ENCODE peak calls at places on chromosomes 7 and 10, in eight cellular contexts. F is esophagus muscularis mucosa, H is foreskin fibroblast, O is MM.1S, R is GM23338, M is upper lobe of right lung, G is vagina, P is mucosa of descending colon. D is an unnamed sample.

GRCh38 chr10:588246-589165 is 101.0 kb downstream of the DIP2C start:
- DNase-seq in G (no peak), F (no peak), R (no peak), H (peak), O (peak), P (no peak), M (peak), D (no peak)

GRCh38 chr10:60664859-60665258 is 113.4 kb upstream of the CDK1 start:
- DNase-seq in G (no peak), R (peak), O (no peak), M (no peak), F (no peak), H (peak), P (no peak), D (no peak)

GRCh38 chr7:84589012-84589411 is 394.4 kb upstream of the SEMA3A start:
- DNase-seq in G (no peak), R (no peak), M (no peak), O (no peak), F (no peak), P (no peak), H (no peak), D (no peak)

GRCh38 chr7:8065356-8065813 is 96.8 kb downstream of the GLCCI1 start:
- DNase-seq in R (no peak), F (no peak), G (no peak), M (no peak), H (peak), P (no peak), O (no peak), D (no peak)

GRCh38 chr7:50449501-50449880 is 659 bp downstream of the FIGNL1 start:
- DNase-seq in P (no peak), H (no peak), F (no peak), G (no peak), M (no peak), R (no peak), O (no peak), D (no peak)

GRCh38 chr7:100827330-100828226 is at the start of gene EPHB4:
- DNase-seq in M (peak), P (peak), H (peak), G (no peak), F (no peak), O (no peak), R (peak), D (peak)

GRCh38 chr7:144827581-144828139 is 8.2 kb downstream of the TPK1 start:
- DNase-seq in O (no peak), M (no peak), P (no peak), R (no peak), G (no peak), H (peak), F (no peak), D (no peak)

GRCh38 chr10:123807444-123808035 is 84.1 kb downstream of the CPXM2 start:
- DNase-seq in M (no peak), H (no peak), R (no peak), P (no peak), O (no peak), G (no peak), F (peak), D (no peak)

GRCh38 chr10:32055478-32056135 is 618 bp downstream of the KIF5B start:
- DNase-seq in M (peak), O (peak), R (peak), F (peak), G (no peak), P (peak), H (peak), D (peak)
- TF ChIP-seq CTCF in M (no peak), O (no peak), R (no peak), F (peak), G (no peak), P (no peak), H (no peak), D (no peak)

DNA sequence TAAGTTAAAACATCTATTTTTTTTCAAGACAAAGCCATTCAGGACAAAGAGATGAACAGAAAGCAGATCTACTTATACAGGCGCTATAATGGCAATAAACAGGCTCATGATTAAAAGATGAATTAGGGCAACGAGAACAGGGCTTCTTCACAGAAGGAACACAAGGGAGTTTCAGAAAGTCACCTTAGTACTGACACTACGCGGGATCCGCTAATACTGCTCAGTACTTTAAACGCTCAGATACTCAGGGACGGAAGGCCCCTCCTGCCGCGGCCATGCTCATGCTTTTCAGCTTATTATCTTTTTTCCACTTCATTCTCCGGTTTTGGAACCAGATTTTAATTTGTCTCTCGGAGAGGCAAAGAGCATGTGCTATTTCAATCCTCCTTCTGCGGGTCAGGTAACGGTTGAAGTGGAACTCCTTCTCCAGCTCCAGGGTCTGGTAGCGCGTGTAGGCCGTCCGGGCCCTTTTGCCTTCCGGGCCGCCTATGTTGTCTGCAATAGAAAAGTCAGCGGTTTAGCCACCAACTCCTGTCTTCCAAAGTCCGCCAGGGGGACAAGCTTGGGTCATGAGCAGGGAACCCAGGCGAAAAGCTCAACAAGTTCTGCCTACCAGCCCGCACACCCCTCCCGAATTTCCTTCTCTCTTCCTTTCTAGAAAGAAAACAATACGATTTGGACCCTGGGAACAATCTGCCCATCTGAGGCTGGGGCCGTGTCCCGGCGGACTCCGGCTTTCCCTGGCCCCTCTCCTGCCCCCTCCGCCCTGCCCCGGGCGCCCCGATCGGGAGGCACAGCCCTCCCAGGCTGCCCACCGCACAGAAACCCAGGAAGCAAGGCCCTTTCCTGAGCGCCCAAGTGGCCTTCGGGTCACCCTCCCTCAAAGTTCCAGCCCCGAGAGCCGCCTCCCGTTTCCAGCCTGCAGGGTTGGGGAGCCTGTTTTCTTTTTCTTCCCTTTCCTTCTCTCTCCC is 1.6 kb downstream of the HOXA5 start:
- DNase-seq in R (peak), H (no peak), O (no peak), M (no peak), G (no peak), P (peak), F (no peak), D (no peak)
- TF ChIP-seq CTCF in R (peak), H (no peak), O (no peak), M (no peak), G (no peak), P (no peak), F (peak), D (no peak)

GRCh38 chr7:34664757-34665156 is 6.7 kb downstream of the NPSR1 start:
- DNase-seq in O (no peak), M (no peak), H (no peak), G (no peak), R (no peak), F (no peak), P (no peak), D (no peak)
- TF ChIP-seq CTCF in O (no peak), M (no peak), H (no peak), G (no peak), R (no peak), F (no peak), P (no peak), D (no peak)

DNA sequence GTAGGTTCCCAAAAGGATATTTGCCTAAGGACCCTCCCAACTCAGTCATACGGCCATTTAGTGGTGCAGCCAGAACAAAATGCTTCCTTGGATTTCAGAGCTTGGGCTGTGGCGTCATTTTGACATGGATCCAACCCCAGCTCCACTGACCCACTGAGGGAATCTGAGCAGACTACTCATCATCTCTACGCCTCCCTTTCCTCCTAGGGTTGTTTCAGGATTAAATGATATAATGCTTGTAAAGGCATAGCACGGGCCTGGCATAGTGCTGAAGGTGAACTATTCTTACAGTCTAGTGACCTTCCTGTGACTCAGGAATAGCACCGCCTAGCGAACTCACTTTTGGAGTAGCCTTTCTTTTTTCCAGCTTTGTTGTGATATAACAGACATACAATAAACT is 70.3 kb upstream of the LOXL4 start:
- DNase-seq in R (no peak), O (no peak), G (no peak), F (no peak), P (no peak), M (no peak), H (no peak), D (no peak)
- TF ChIP-seq CTCF in R (no peak), O (no peak), G (no peak), F (no peak), P (no peak), M (no peak), H (no peak), D (no peak)

DNA sequence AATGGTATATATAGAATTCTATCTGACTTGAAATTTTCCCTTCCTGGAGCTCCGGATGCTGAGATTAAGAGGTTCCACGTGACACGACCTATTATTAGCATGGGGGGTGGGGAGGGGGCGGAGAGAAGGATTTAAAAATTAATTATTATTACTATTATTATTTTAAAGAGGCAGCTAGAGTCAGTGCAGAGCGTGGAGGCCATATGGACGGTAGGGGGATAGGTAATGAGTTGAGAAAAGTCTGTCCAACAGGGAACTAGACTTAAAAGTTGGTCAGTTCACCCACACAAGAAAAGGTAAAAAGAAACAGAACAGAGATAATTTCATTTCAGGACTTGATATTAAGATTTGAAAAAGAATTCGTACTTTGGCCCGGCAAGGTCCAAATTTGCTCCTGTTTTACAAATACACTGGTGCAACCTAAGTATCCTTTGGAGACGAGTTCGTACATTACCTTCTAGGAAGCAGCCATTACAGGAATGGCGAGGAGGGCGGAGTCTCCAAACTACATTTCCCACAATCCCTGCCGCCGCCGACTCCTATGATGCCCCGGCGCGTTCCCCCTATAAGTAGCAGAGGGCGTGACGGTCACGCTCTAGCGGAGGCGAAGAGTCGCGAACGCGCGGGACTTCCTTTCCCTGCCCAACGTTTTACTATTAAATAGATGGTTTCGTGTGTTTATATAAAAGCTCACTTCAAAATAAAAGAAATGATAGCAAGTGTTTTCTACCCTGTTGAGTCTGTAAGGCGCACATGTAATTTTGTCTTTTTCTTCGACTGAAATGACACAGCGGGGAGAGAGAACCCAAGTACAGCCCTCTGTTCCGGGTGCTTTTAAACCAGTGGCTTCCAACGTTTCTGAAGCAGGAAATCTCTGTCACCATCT is at the start of gene SMIM30:
- DNase-seq in F (peak), G (no peak), M (peak), O (peak), R (peak), H (peak), P (peak), D (peak)
- TF ChIP-seq CTCF in F (no peak), G (no peak), M (peak), O (no peak), R (no peak), H (no peak), P (no peak), D (no peak)

DNA sequence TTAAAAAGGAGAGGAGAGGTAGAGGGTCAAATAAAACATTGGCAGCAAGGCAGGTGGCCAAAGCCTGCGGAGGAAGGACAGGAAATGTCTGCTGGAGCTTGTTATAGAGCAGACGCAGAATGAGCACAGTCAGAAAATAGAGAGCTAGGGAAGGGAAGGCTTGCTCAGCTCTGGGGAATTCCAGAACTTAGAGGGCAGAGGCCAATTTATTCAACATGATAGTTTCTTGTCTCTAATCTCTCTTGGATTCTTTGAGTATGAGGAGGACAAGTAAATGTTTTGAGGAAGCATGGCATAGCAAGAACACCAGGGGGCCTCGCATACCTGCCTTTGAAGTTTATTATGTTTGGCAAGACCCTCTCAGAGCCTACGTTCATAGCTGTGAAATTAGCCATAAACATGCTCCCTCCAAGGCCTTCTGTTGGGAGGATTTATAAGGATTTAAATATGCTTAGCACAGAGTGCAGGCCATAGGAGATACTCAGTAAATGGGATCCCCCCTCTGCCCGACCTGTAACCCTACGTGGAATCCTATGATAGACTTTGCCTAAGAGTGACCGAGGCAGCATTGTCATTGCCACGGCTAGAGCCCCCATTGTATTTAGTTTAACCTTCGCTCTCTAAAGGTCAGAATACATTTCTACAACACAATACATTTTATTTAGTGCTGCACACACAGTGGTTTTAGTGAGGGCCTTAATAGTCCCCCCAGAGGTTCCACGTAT is 293.9 kb downstream of the CCDC3 start:
- DNase-seq in H (peak), O (peak), G (no peak), F (no peak), P (no peak), R (peak), M (no peak), D (no peak)
- TF ChIP-seq CTCF in H (peak), O (peak), G (no peak), F (peak), P (no peak), R (peak), M (peak), D (peak)

DNA sequence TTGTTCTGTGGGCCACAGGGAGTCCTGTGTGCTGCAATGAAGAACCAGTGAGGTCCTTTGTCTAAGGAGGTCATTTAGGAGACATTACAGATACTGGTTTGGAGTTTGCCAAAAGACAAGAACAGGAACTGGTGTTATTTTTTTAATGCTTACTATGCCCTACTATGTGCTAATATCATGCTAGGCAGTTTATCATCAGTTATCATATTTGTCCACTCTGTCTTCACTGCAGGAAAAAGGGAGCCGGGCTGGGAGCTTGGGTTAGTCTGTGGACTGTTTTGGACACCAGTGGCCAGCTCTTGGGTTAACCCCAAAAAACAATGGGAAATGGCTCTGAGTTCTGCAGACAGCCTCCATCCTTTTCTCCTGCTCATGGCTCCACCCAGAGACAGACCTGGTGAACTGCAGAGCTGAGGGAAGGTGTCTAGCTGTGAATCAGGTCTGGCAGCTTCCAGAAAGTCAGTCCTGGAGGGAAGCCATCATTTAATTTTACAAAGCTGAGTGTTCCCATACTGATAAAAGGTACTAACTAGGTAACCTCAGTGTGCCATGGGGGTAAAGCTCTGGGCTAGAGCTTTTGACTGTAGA is 101.2 kb upstream of the ZNF746 start:
- DNase-seq in H (peak), R (peak), M (no peak), O (peak), P (no peak), G (no peak), F (no peak), D (peak)
- TF ChIP-seq CTCF in H (peak), R (peak), M (peak), O (peak), P (no peak), G (no peak), F (peak), D (peak)

GRCh38 chr10:35025916-35026315 is 64.2 kb downstream of the CUL2 start:
- DNase-seq in M (no peak), R (no peak), O (no peak), F (no peak), P (no peak), G (no peak), H (peak), D (no peak)

DNA sequence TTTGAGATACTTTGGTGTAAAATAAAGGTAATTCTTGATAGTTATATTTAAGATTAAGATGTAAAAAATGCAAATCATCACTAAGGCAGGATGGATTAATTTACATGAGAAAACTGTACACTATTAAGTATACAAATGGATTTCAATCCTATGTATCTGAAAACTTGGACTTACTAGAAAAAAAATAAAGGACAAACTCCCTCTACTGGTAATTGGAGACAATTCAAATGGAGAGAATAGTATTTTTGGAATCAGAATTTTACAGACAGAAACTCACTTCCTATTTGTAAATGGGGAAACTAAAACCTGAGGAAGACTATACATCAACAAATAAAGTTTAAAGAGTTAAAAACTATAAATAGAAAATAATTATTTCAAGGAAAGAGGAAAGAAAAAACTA is 62.6 kb downstream of the CUL2 start:
- DNase-seq in O (peak), P (no peak), M (no peak), R (peak), H (peak), F (no peak), G (no peak), D (no peak)
- TF ChIP-seq CTCF in O (peak), P (no peak), M (peak), R (no peak), H (peak), F (peak), G (no peak), D (no peak)

DNA sequence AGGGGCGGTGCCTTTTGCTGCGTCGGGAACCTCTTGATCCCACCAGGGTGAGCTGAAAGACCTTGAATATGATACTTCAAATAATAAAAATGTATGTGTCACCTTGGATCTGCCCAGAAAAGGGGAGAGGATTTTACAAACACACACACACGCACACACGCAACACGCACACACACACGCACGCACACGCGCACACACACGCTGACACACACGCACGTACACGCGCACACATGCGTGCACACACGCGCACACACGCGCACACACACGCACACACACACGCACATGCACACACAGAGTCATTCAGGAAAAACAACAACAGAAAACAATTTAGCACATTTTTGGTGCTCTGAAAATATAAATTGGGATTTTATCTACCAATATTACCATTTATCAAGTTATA is 379.5 kb downstream of the PAXIP1 start:
- DNase-seq in H (no peak), P (no peak), R (no peak), M (no peak), O (no peak), G (no peak), F (no peak), D (no peak)
- TF ChIP-seq CTCF in H (no peak), P (no peak), R (no peak), M (no peak), O (no peak), G (no peak), F (no peak), D (no peak)